ENCODE peak calls at places on chromosomes 12 and 14, in four cellular contexts. P is GM12878, M is SK-N-SH, G is HepG2. V is an unnamed sample.

GRCh38 chr12:18595406-18595805 is 142.4 kb downstream of the PLCZ1 start:
- DNase-seq in P (no peak), G (no peak), M (no peak), V (no peak)

GRCh38 chr12:48869191-48869590 is 3.5 kb upstream of the RND1 start:
- DNase-seq in G (no peak), M (no peak), P (no peak), V (no peak)

GRCh38 chr12:69196302-69197288 is 42.8 kb upstream of the CPSF6 start:
- DNase-seq in P (no peak), G (peak), M (no peak), V (no peak)

GRCh38 chr12:124289634-124290600 is 5.0 kb upstream of the RFLNA start:
- DNase-seq in M (peak), G (no peak), P (no peak), V (no peak)

GRCh38 chr14:61461808-61462275 is 140.5 kb downstream of the PRKCH start:
- DNase-seq in G (peak), P (no peak), M (peak), V (peak)

GRCh38 chr14:54976316-54976715 is 50.6 kb downstream of the WDHD1 start:
- DNase-seq in M (no peak), P (no peak), G (no peak), V (no peak)

GRCh38 chr12:32612658-32613614 is 66.2 kb upstream of the DNM1L start:
- DNase-seq in G (no peak), P (no peak), M (no peak), V (no peak)

GRCh38 chr12:53379389-53380103 is 430 bp upstream of the SP1 start:
- DNase-seq in P (peak), G (peak), M (peak), V (peak)

GRCh38 chr12:91182664-91183455 is at the start of gene DCN:
- DNase-seq in P (no peak), G (no peak), M (no peak), V (no peak)

GRCh38 chr14:36834293-36834692 is 172.6 kb downstream of the PAX9 start:
- DNase-seq in P (no peak), M (no peak), G (no peak), V (no peak)

GRCh38 chr12:96687719-96688118 is 198.3 kb downstream of the CFAP54 start:
- DNase-seq in G (no peak), M (no peak), P (no peak), V (no peak)

GRCh38 chr12:45991289-45992249 is 1.2 kb upstream of the SCAF11 start:
- DNase-seq in G (peak), P (no peak), M (peak), V (no peak)

GRCh38 chr12:49882248-49882850 is 21.4 kb downstream of the FAIM2 start:
- DNase-seq in P (no peak), M (peak), G (no peak), V (no peak)

GRCh38 chr14:65102441-65103149 is at the start of gene MAX:
- DNase-seq in P (peak), M (peak), G (peak), V (peak)

GRCh38 chr14:95993768-95994592 is 45.2 kb upstream of the C14orf132 start:
- DNase-seq in M (peak), G (peak), P (peak), V (peak)

GRCh38 chr14:98070521-98070920 is 1201.5 kb downstream of the BCL11B start:
- DNase-seq in G (no peak), P (no peak), M (no peak), V (no peak)

GRCh38 chr14:89276424-89276975 is 140.5 kb downstream of the FOXN3 start:
- DNase-seq in P (peak), M (no peak), G (no peak), V (no peak)

GRCh38 chr12:93079271-93079670 is 150.2 kb upstream of the EEA1 start:
- DNase-seq in G (no peak), M (no peak), P (no peak), V (no peak)

GRCh38 chr12:32032205-32032810 is 73.1 kb downstream of the RESF1 start:
- DNase-seq in M (no peak), P (no peak), G (no peak), V (no peak)

GRCh38 chr14:45728448-45729225 is 475.6 kb upstream of the MIS18BP1 start:
- DNase-seq in M (no peak), G (no peak), P (no peak), V (no peak)

GRCh38 chr12:69238589-69239285 is 632 bp upstream of the CPSF6 start:
- DNase-seq in M (no peak), P (no peak), G (no peak), V (no peak)

GRCh38 chr12:130162771-130163460 is 652 bp downstream of the FZD10 start:
- DNase-seq in P (no peak), G (no peak), M (peak), V (peak)

GRCh38 chr12:19301688-19302640 is 137.3 kb upstream of the AEBP2 start:
- DNase-seq in M (no peak), G (no peak), P (no peak), V (no peak)

GRCh38 chr14:77059276-77059934 is 30.9 kb upstream of the IRF2BPL start:
- DNase-seq in P (no peak), M (no peak), G (peak), V (no peak)

GRCh38 chr12:65948320-65949008 is 124.2 kb downstream of the HMGA2 start:
- DNase-seq in G (no peak), P (no peak), M (no peak), V (no peak)

GRCh38 chr12:64457036-64457435 is 5.1 kb downstream of the TBK1 start:
- DNase-seq in M (no peak), G (no peak), P (no peak), V (no peak)

GRCh38 chr14:23572841-23573240 is 5.2 kb upstream of the AP1G2 start:
- DNase-seq in M (no peak), G (peak), P (no peak), V (no peak)

GRCh38 chr14:29030121-29030520 is 263.5 kb downstream of the FOXG1 start:
- DNase-seq in G (no peak), M (no peak), P (no peak), V (no peak)

GRCh38 chr12:18684430-18684829 is 53.4 kb downstream of the PLCZ1 start:
- DNase-seq in P (no peak), M (no peak), G (no peak), V (no peak)

GRCh38 chr14:29710015-29710414 is 217.6 kb downstream of the PRKD1 start:
- DNase-seq in P (no peak), G (no peak), M (no peak), V (no peak)

GRCh38 chr12:38648813-38649212 is 256.6 kb downstream of the CPNE8 start:
- DNase-seq in G (no peak), M (peak), P (no peak), V (no peak)

GRCh38 chr14:42192659-42193425 is 586.2 kb downstream of the LRFN5 start:
- DNase-seq in M (no peak), P (no peak), G (no peak), V (no peak)

GRCh38 chr12:53722450-53723041 is 4.7 kb downstream of the CALCOCO1 start:
- DNase-seq in P (peak), M (no peak), G (no peak), V (no peak)

GRCh38 chr12:90149453-90149852 is 440.8 kb upstream of the ATP2B1 start:
- DNase-seq in M (no peak), P (no peak), G (no peak), V (no peak)

DNA sequence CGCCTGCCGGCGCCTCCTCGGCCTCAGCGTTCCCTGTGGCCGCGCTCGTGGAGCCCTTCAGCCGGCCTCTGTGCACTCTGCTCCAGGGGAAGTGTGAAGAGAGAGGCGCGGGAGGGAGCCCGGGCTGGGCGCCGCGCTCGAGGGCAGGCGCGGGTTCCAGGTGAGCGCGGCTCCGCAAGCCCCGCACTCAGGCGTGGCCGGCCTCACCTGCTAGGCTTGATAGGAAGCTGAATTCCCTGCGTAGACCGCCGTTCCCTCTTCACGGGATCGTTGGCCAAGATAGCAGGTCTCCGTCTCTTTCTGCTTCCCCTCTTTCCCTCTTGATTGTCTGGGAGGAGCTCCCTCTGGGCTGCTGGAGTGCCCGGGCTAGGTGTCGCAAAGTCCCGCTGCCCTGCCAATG is 89.7 kb downstream of the ASCL4 start:
- DNase-seq in G (no peak), P (no peak), M (peak), V (no peak)
- H3K9ac ChIP-seq in G (no peak), P (no peak), M (no peak), V (no peak)

DNA sequence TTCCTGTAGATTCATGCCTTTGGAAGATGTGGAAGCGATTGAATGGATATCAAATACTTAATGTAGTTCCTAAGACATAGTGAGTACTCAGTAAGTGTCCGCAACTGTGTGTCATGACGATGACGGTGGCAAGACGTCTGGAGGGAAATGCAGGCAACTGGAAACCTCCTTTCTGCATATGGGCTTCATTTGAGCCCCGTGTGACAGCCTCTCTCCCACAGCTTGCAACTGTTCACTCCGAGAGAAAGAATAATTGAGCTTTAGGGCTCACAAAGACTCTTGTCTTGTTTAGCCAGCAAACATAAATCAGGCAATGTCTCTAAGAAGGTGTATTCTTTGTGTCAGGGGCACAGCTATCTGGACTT is 7.0 kb downstream of the CFAP251 start:
- DNase-seq in P (no peak), G (no peak), M (no peak), V (no peak)
- TF ChIP-seq TCF12 in P (no peak), G (no peak), M (no peak), V (no peak)

DNA sequence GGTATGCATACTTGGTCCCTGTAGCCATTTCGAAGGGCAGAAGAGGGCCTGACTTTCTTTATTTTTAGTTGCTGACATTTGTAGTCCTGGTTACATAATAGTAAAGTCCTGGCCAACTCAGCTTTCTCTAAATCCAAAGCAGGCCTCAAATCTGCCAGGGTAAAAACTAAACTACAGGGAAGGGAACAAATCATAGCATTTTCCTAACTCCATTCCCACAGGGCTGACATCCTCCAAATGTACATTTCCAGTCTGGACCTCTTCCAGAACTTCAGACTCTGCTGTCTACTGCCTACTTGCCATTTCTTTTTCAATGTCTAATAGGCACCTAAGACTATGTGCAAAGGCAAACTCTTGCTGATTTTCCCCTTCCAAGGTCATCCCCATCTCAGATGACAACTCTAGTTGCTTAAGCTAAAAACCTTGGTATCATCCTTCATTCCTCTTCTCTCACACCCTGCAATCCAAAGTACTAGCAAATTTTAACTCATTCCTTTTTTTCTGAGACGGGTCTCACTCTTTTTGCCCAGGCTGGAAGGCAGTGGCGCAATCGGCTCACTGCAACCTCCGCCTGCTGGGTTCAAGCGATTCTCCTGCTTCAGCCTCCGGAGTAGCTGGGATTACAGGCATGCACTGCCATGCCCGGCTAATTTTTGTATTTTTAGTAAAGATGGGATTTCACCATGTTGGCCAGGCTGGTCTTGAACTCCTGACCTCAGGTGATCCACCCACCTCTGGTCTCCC is 2.0 kb downstream of the DDIT3 start:
- DNase-seq in P (no peak), G (no peak), M (no peak), V (no peak)
- H3K9ac ChIP-seq in P (no peak), G (peak), M (peak), V (no peak)

GRCh38 chr14:24678801-24679247 is 44.8 kb upstream of the GZMB start:
- DNase-seq in G (peak), M (peak), P (peak), V (peak)

GRCh38 chr14:24679248-24680085 is 45.5 kb upstream of the GZMB start:
- DNase-seq in G (no peak), P (no peak), M (no peak), V (no peak)

GRCh38 chr14:24681056-24681455 is 47.1 kb upstream of the GZMB start:
- DNase-seq in M (no peak), G (no peak), P (no peak), V (no peak)

GRCh38 chr14:24680516-24680915 is 46.5 kb upstream of the GZMB start:
- DNase-seq in G (no peak), P (no peak), M (no peak), V (no peak)

GRCh38 chr14:24677956-24678355 is 44.0 kb upstream of the GZMB start:
- DNase-seq in M (no peak), P (no peak), G (no peak), V (no peak)
- TF ChIP-seq TCF12 in M (no peak), P (no peak), G (no peak), V (no peak)

GRCh38 chr12:117674763-117675162 is 294.0 kb downstream of the KSR2 start:
- DNase-seq in G (no peak), P (no peak), M (no peak), V (no peak)
- H3K9ac ChIP-seq in G (no peak), P (no peak), M (no peak), V (no peak)

DNA sequence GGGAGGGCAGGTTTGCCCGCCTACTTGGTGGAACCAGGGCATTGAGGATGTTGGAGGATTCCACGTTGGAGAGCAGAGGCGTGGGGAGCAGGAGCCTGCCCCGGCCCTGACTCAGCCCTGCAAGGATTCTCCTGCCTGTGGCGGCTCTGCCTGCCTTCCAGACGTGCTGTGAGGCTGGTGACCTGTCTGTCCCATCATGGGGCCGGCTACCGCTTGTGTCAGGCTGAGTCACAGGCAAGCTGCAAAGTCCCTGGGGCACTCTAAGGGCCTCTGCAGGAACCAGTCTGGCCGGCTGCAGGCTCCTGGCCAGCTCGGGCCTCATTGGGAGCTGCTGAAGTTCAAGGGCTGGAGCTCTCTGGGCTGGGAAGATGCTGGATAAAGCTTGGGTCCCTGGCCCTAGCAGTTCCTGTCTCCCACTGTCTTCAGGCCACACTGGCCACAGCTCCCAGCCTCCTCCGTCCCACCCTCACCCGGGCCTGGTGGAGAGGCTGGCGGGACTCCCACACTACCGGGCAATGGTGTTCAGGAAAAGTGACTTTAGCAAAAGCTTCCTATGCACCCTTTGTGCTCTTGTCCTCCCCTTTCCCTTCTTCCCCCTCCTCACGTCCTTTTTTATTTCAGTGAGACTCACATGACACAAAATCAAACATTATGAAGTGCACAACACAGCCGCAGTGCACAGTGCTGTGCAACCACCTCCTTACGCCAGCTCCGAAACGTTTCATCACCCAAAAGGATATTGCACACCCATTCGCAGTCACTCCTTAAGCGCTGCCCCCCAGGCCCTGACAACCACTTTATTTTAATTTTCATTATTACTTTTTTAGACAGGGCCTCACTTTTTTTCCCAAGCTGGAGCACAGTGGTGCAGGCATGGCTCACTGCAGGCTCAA is 22.0 kb upstream of the ULK1 start:
- DNase-seq in P (no peak), G (no peak), M (peak), V (no peak)
- TF ChIP-seq TCF12 in P (no peak), G (no peak), M (no peak), V (no peak)

GRCh38 chr14:99344051-99344450 is 72.1 kb upstream of the BCL11B start:
- DNase-seq in P (no peak), M (no peak), G (no peak), V (no peak)
- H3K9ac ChIP-seq in P (no peak), M (no peak), G (no peak), V (no peak)

GRCh38 chr12:6766651-6767300 is 613 bp downstream of the PTMS start:
- DNase-seq in P (no peak), G (peak), M (peak), V (peak)
- TF ChIP-seq TCF12 in P (no peak), G (no peak), M (no peak), V (no peak)

GRCh38 chr12:27178723-27179398 is 65.2 kb upstream of the STK38L start:
- DNase-seq in G (no peak), P (no peak), M (no peak), V (no peak)
- H3K9ac ChIP-seq in G (no peak), P (peak), M (no peak), V (no peak)

DNA sequence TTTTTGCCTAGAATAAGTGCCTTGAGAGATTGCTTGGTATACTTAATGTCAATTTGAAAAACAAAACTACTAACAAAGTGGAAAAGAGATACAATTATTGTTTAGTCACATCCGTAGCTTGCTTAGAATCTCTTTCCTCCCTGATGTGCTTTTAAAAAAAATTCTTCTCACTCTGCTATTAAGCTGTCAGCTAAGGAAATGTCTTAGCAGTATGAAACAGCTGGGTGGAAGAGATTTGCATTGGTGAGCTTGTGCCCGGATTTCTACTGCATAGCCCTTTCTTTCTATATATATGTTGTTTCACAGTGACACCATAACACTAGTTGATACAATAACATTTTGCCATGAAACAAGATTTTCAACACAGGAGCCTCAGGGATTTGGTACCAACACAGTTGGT is 229.4 kb upstream of the RGS6 start:
- DNase-seq in G (no peak), M (no peak), P (no peak), V (no peak)
- TF ChIP-seq TCF12 in G (no peak), M (no peak), P (no peak), V (no peak)